ENCODE peak calls at places on chromosomes 13 and 19, in eight cellular contexts. One of them, this sample, is unnamed.

GRCh38 chr13:113425931-113426590 is 27.2 kb downstream of the ADPRHL1 start:
- DNase-seq in HCT116: no peak
- DNase-seq in omental fat pad: no peak
- DNase-seq in tibial nerve: no peak
- DNase-seq in ovary: no peak
- DNase-seq in H9: no peak
- DNase-seq in right atrium auricular region: no peak
- DNase-seq in heart right ventricle: no peak
- DNase-seq in this sample: no peak

GRCh38 chr19:54162241-54162805 is 2.8 kb upstream of the LENG1 start:
- DNase-seq in HCT116: peak; percentile 65
- DNase-seq in omental fat pad: peak; percentile 74
- DNase-seq in tibial nerve: peak; percentile 79
- DNase-seq in ovary: peak; percentile 89
- DNase-seq in H9: peak; percentile 91
- DNase-seq in right atrium auricular region: peak; percentile 83
- DNase-seq in heart right ventricle: peak; percentile 82
- DNase-seq in this sample: peak; percentile 72

GRCh38 chr13:101115762-101116161 is 300.5 kb downstream of the NALCN start:
- DNase-seq in HCT116: no peak
- DNase-seq in omental fat pad: no peak
- DNase-seq in tibial nerve: no peak
- DNase-seq in ovary: no peak
- DNase-seq in H9: peak; percentile 36
- DNase-seq in right atrium auricular region: no peak
- DNase-seq in heart right ventricle: no peak
- DNase-seq in this sample: no peak

GRCh38 chr19:2076481-2077082 is 19.5 kb downstream of the MOB3A start:
- DNase-seq in HCT116: no peak
- DNase-seq in omental fat pad: no peak
- DNase-seq in tibial nerve: no peak
- DNase-seq in ovary: no peak
- DNase-seq in H9: no peak
- DNase-seq in right atrium auricular region: no peak
- DNase-seq in heart right ventricle: no peak
- DNase-seq in this sample: no peak

GRCh38 chr13:37716395-37716794 is 117.8 kb upstream of the POSTN start:
- DNase-seq in HCT116: no peak
- DNase-seq in omental fat pad: no peak
- DNase-seq in tibial nerve: no peak
- DNase-seq in ovary: no peak
- DNase-seq in H9: no peak
- DNase-seq in right atrium auricular region: no peak
- DNase-seq in heart right ventricle: no peak
- DNase-seq in this sample: no peak

GRCh38 chr13:71758823-71759222 is 108.2 kb downstream of the DACH1 start:
- DNase-seq in HCT116: no peak
- DNase-seq in omental fat pad: no peak
- DNase-seq in tibial nerve: no peak
- DNase-seq in ovary: no peak
- DNase-seq in H9: no peak
- DNase-seq in right atrium auricular region: no peak
- DNase-seq in heart right ventricle: no peak
- DNase-seq in this sample: no peak

GRCh38 chr19:1566392-1567115 is 1.6 kb downstream of the MEX3D start:
- DNase-seq in HCT116: no peak
- DNase-seq in omental fat pad: no peak
- DNase-seq in tibial nerve: peak; percentile 45
- DNase-seq in ovary: peak; percentile 85
- DNase-seq in H9: peak; percentile 90
- DNase-seq in right atrium auricular region: peak; percentile 82
- DNase-seq in heart right ventricle: peak; percentile 54
- DNase-seq in this sample: peak; percentile 72

GRCh38 chr13:30898721-30899188 is 7.3 kb upstream of the MEDAG start:
- DNase-seq in HCT116: no peak
- DNase-seq in omental fat pad: no peak
- DNase-seq in tibial nerve: peak; percentile 67
- DNase-seq in ovary: no peak
- DNase-seq in H9: no peak
- DNase-seq in right atrium auricular region: peak; percentile 83
- DNase-seq in heart right ventricle: no peak
- DNase-seq in this sample: no peak

GRCh38 chr19:33350538-33351309 is 22.8 kb upstream of the CEBPG start:
- DNase-seq in HCT116: no peak
- DNase-seq in omental fat pad: no peak
- DNase-seq in tibial nerve: no peak
- DNase-seq in ovary: no peak
- DNase-seq in H9: no peak
- DNase-seq in right atrium auricular region: peak; percentile 79
- DNase-seq in heart right ventricle: no peak
- DNase-seq in this sample: no peak

DNA sequence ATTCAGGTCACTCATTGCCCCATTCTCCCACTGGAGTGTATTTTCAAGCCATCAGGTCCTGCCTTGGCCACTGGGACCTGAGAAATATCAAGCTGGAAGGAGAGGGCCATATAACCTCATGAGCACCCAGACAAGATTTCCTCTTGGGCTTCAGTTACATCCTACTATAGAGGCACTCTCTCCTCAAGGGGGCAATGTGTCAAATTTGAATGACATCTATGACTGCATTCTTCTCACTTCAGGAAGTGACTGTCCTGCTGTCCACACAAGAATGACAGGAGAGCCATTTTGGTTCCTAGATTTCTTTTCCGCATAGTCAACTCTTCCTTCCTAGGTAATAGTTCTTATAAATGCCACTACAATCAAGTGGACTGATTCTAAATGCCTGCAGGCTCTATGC is 416.2 kb downstream of the DIAPH3 start:
- DNase-seq in HCT116: peak; percentile 3
- DNase-seq in omental fat pad: no peak
- DNase-seq in tibial nerve: no peak
- DNase-seq in ovary: no peak
- DNase-seq in H9: no peak
- DNase-seq in right atrium auricular region: no peak
- DNase-seq in heart right ventricle: no peak
- DNase-seq in this sample: no peak
- TF ChIP-seq CTCF in HCT116: no peak
- TF ChIP-seq CTCF in omental fat pad: no peak
- TF ChIP-seq CTCF in tibial nerve: no peak
- TF ChIP-seq CTCF in ovary: no peak
- TF ChIP-seq CTCF in H9: peak; percentile 34
- TF ChIP-seq CTCF in right atrium auricular region: no peak
- TF ChIP-seq CTCF in heart right ventricle: no peak
- TF ChIP-seq CTCF in this sample: no peak

GRCh38 chr19:49666120-49666444 is 349 bp downstream of the BCL2L12 start:
- DNase-seq in HCT116: no peak
- DNase-seq in omental fat pad: no peak
- DNase-seq in tibial nerve: no peak
- DNase-seq in ovary: no peak
- DNase-seq in H9: no peak
- DNase-seq in right atrium auricular region: no peak
- DNase-seq in heart right ventricle: no peak
- DNase-seq in this sample: no peak

GRCh38 chr19:49664171-49665070 is 1.2 kb downstream of the IRF3 start:
- DNase-seq in HCT116: peak; percentile 94
- DNase-seq in omental fat pad: peak; percentile 94
- DNase-seq in tibial nerve: peak; percentile 93
- DNase-seq in ovary: peak; percentile 91
- DNase-seq in H9: peak; percentile 96
- DNase-seq in right atrium auricular region: peak; percentile 90
- DNase-seq in heart right ventricle: peak; percentile 91
- DNase-seq in this sample: peak; percentile 87

GRCh38 chr19:49667473-49667872 is 1.7 kb downstream of the BCL2L12 start:
- DNase-seq in HCT116: no peak
- DNase-seq in omental fat pad: no peak
- DNase-seq in tibial nerve: no peak
- DNase-seq in ovary: no peak
- DNase-seq in H9: no peak
- DNase-seq in right atrium auricular region: no peak
- DNase-seq in heart right ventricle: no peak
- DNase-seq in this sample: no peak

GRCh38 chr19:49663224-49663623 is 2.4 kb downstream of the IRF3 start:
- DNase-seq in HCT116: no peak
- DNase-seq in omental fat pad: no peak
- DNase-seq in tibial nerve: no peak
- DNase-seq in ovary: no peak
- DNase-seq in H9: no peak
- DNase-seq in right atrium auricular region: no peak
- DNase-seq in heart right ventricle: no peak
- DNase-seq in this sample: no peak

DNA sequence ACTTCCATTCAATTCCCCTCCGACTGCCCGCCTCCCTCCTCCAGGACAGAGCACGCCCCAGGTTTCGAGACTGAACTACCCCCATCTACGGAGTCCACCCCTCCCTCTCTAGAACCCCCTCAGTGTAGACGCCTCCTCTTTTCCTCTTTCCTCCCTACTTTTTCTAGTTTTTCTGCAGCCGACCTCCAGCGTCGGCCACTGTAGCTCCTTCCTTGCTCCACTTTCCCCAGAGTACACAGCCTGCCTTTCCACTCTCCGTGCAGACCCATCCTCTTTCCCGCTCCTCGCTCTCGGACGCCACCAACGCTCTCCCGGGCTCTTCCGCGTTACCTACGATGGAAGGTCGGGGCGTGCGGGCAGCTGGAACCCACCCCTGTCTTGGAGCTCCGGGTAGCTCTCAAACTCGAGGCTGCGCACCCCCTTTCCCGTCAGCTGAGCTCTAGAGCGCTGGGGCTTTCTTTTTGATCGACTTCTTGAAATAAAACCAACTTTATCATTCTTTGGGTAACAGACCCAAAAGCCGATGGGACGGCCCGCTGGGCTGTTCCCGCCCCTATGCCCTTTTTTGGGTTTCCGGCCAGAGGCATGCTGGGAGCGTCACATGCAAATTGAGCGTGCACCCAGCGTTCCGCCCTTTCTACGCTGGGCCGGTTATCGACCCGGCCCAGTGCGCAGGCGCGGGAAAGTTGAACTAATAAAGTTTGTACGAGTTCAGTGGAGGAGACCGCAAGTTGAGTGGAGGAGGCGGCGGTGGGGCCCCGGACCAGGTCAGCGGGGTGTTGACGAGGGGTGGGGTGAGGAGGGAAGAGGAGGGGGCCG is at the start of the genes BCL2L12 and IRF3:
- DNase-seq in HCT116: peak; percentile 88
- DNase-seq in omental fat pad: peak; percentile 99
- DNase-seq in tibial nerve: peak; percentile 98
- DNase-seq in ovary: peak; percentile 98
- DNase-seq in H9: peak; percentile 94
- DNase-seq in right atrium auricular region: peak; percentile 98
- DNase-seq in heart right ventricle: peak; percentile 97
- DNase-seq in this sample: peak; percentile 98
- TF ChIP-seq CTCF in HCT116: no peak
- TF ChIP-seq CTCF in omental fat pad: no peak
- TF ChIP-seq CTCF in tibial nerve: no peak
- TF ChIP-seq CTCF in ovary: no peak
- TF ChIP-seq CTCF in H9: no peak
- TF ChIP-seq CTCF in right atrium auricular region: no peak
- TF ChIP-seq CTCF in heart right ventricle: no peak
- TF ChIP-seq CTCF in this sample: no peak

GRCh38 chr13:61253105-61253877 is 162.4 kb downstream of the PCDH20 start:
- DNase-seq in HCT116: no peak
- DNase-seq in omental fat pad: no peak
- DNase-seq in tibial nerve: no peak
- DNase-seq in ovary: no peak
- DNase-seq in H9: no peak
- DNase-seq in right atrium auricular region: no peak
- DNase-seq in heart right ventricle: no peak
- DNase-seq in this sample: no peak

GRCh38 chr13:61252213-61252612 is 163.4 kb downstream of the PCDH20 start:
- DNase-seq in HCT116: no peak
- DNase-seq in omental fat pad: no peak
- DNase-seq in tibial nerve: no peak
- DNase-seq in ovary: no peak
- DNase-seq in H9: no peak
- DNase-seq in right atrium auricular region: no peak
- DNase-seq in heart right ventricle: no peak
- DNase-seq in this sample: no peak

GRCh38 chr13:61258185-61258584 is 157.5 kb downstream of the PCDH20 start:
- DNase-seq in HCT116: no peak
- DNase-seq in omental fat pad: no peak
- DNase-seq in tibial nerve: no peak
- DNase-seq in ovary: no peak
- DNase-seq in H9: no peak
- DNase-seq in right atrium auricular region: no peak
- DNase-seq in heart right ventricle: no peak
- DNase-seq in this sample: no peak

GRCh38 chr13:61255035-61255796 is 160.4 kb downstream of the PCDH20 start:
- DNase-seq in HCT116: peak; percentile 2
- DNase-seq in omental fat pad: no peak
- DNase-seq in tibial nerve: no peak
- DNase-seq in ovary: no peak
- DNase-seq in H9: no peak
- DNase-seq in right atrium auricular region: no peak
- DNase-seq in heart right ventricle: no peak
- DNase-seq in this sample: no peak
- TF ChIP-seq CTCF in HCT116: no peak
- TF ChIP-seq CTCF in omental fat pad: no peak
- TF ChIP-seq CTCF in tibial nerve: no peak
- TF ChIP-seq CTCF in ovary: no peak
- TF ChIP-seq CTCF in H9: peak; percentile 70
- TF ChIP-seq CTCF in right atrium auricular region: no peak
- TF ChIP-seq CTCF in heart right ventricle: no peak
- TF ChIP-seq CTCF in this sample: peak; percentile 29

GRCh38 chr19:34555447-34555846 is 73.9 kb downstream of the WTIP start:
- DNase-seq in HCT116: peak; percentile 24
- DNase-seq in omental fat pad: no peak
- DNase-seq in tibial nerve: no peak
- DNase-seq in ovary: no peak
- DNase-seq in H9: peak; percentile 61
- DNase-seq in right atrium auricular region: no peak
- DNase-seq in heart right ventricle: no peak
- DNase-seq in this sample: no peak
- TF ChIP-seq CTCF in HCT116: peak; percentile 49
- TF ChIP-seq CTCF in omental fat pad: no peak
- TF ChIP-seq CTCF in tibial nerve: no peak
- TF ChIP-seq CTCF in ovary: no peak
- TF ChIP-seq CTCF in H9: peak; percentile 61
- TF ChIP-seq CTCF in right atrium auricular region: no peak
- TF ChIP-seq CTCF in heart right ventricle: no peak
- TF ChIP-seq CTCF in this sample: no peak